ENCODE peak calls at places on chromosomes 1 and 21, in four cellular contexts. G is K562, C is A549, D is HepG2. V is an unnamed sample.

GRCh38 chr1:212455406-212456165 is 22.9 kb downstream of the NENF start:
- DNase-seq in G (peak; percentile 88), D (peak; percentile 58), C (peak; percentile 80), V (peak; percentile 98)

GRCh38 chr1:61746768-61747167 is 4.5 kb downstream of the PATJ start:
- DNase-seq in C (peak; percentile 12), D (no peak), G (no peak), V (no peak)

GRCh38 chr1:232385221-232385620 is 244.7 kb downstream of the SIPA1L2 start:
- DNase-seq in C (no peak), G (no peak), D (no peak), V (no peak)

GRCh38 chr1:201385299-201385891 is 7.9 kb upstream of the TNNT2 start:
- DNase-seq in G (peak; percentile 90), C (peak; percentile 61), D (peak; percentile 62), V (peak; percentile 38)

GRCh38 chr1:121443131-121443530 is 258.4 kb downstream of the SRGAP2C start:
- DNase-seq in G (no peak), D (no peak), C (no peak), V (no peak)

GRCh38 chr1:27109103-27109822 is 45.7 kb downstream of the SLC9A1 start:
- DNase-seq in C (peak; percentile 52), G (peak; percentile 61), D (peak; percentile 29), V (no peak)

GRCh38 chr1:234755449-234755863 is 145.5 kb upstream of the IRF2BP2 start:
- DNase-seq in G (peak; percentile 27), D (no peak), C (no peak), V (no peak)

GRCh38 chr21:35208117-35208516 is 159.0 kb upstream of the RUNX1 start:
- DNase-seq in C (no peak), G (no peak), D (no peak), V (no peak)

GRCh38 chr1:3295846-3296245 is 158.6 kb upstream of the ARHGEF16 start:
- DNase-seq in G (no peak), D (no peak), C (no peak), V (no peak)

GRCh38 chr1:212981025-212981495 is 30.7 kb downstream of the VASH2 start:
- DNase-seq in D (no peak), G (no peak), C (peak; percentile 40), V (peak; percentile 47)

GRCh38 chr1:41611068-41611931 is 126.8 kb upstream of the EDN2 start:
- DNase-seq in G (no peak), D (no peak), C (no peak), V (no peak)

GRCh38 chr21:20591294-20591693 is 406.9 kb upstream of the NCAM2 start:
- DNase-seq in D (no peak), C (no peak), G (no peak), V (no peak)

GRCh38 chr1:100151679-100152078 is 18.7 kb downstream of the TRMT13 start:
- DNase-seq in C (no peak), G (no peak), D (no peak), V (no peak)

GRCh38 chr1:116817582-116818064 is 63.4 kb downstream of the CD2 start:
- DNase-seq in D (peak; percentile 76), G (peak; percentile 96), C (peak; percentile 74), V (peak; percentile 41)

GRCh38 chr1:34373912-34374311 is 197.2 kb downstream of the C1orf94 start:
- DNase-seq in D (no peak), C (no peak), G (no peak), V (no peak)

GRCh38 chr1:179447489-179447888 is 81.7 kb downstream of the AXDND1 start:
- DNase-seq in G (peak; percentile 25), C (peak; percentile 44), D (peak; percentile 35), V (no peak)

GRCh38 chr1:19651141-19651737 is 7.1 kb downstream of the NBL1 start:
- DNase-seq in C (peak; percentile 46), D (peak; percentile 24), G (peak; percentile 81), V (no peak)

GRCh38 chr1:71862756-71863155 is 419.6 kb downstream of the NEGR1 start:
- DNase-seq in G (no peak), C (no peak), D (no peak), V (no peak)

GRCh38 chr1:223628233-223628632 is 37.3 kb downstream of the CAPN8 start:
- DNase-seq in D (peak; percentile 50), G (peak; percentile 91), C (peak; percentile 61), V (peak; percentile 10)

GRCh38 chr1:35073265-35073811 is 5.8 kb upstream of the ZMYM1 start:
- DNase-seq in G (no peak), C (no peak), D (no peak), V (no peak)

GRCh38 chr1:171801395-171801990 is 20.0 kb downstream of the METTL13 start:
- DNase-seq in D (peak; percentile 37), G (peak; percentile 67), C (peak; percentile 50), V (no peak)

GRCh38 chr1:233993651-233994050 is 89.2 kb downstream of the SLC35F3 start:
- DNase-seq in D (no peak), G (no peak), C (peak; percentile 29), V (no peak)

GRCh38 chr1:87109012-87109411 is 194.6 kb downstream of the HS2ST1 start:
- DNase-seq in D (no peak), C (no peak), G (no peak), V (no peak)

GRCh38 chr1:155241069-155241679 is 14.1 kb downstream of the ENTREP3 start:
- DNase-seq in D (peak; percentile 80), G (peak; percentile 77), C (peak; percentile 86), V (peak; percentile 60)

GRCh38 chr1:56032276-56032675 is 547.1 kb downstream of the PLPP3 start:
- DNase-seq in G (no peak), C (no peak), D (no peak), V (no peak)

GRCh38 chr1:111290104-111290503 is 547 bp upstream of the CHIA start:
- DNase-seq in D (no peak), C (no peak), G (no peak), V (no peak)

GRCh38 chr1:41048540-41048939 is 27.0 kb upstream of the SLFNL1 start:
- DNase-seq in G (peak; percentile 20), D (no peak), C (no peak), V (no peak)

GRCh38 chr1:3736131-3736561 is 16.1 kb upstream of the CCDC27 start:
- DNase-seq in D (no peak), G (no peak), C (no peak), V (no peak)

GRCh38 chr1:115592264-115592663 is 49.5 kb upstream of the VANGL1 start:
- DNase-seq in D (no peak), C (no peak), G (no peak), V (no peak)
- TF ChIP-seq CTCF in D (no peak), C (no peak), G (no peak), V (no peak)

GRCh38 chr1:53725238-53725689 is 13.7 kb downstream of the GLIS1 start:
- DNase-seq in G (peak; percentile 30), C (peak; percentile 14), D (peak; percentile 15), V (peak; percentile 36)
- TF ChIP-seq PHF8 in G (no peak), C (no peak), D (no peak), V (no peak)

GRCh38 chr21:44942566-44942965 is 2.7 kb downstream of the SLX9 start:
- DNase-seq in G (no peak), C (no peak), D (no peak), V (no peak)

GRCh38 chr21:44943005-44943685 is 3.3 kb downstream of the SLX9 start:
- DNase-seq in G (no peak), C (no peak), D (no peak), V (no peak)

GRCh38 chr21:44941567-44941966 is 1.7 kb downstream of the SLX9 start:
- DNase-seq in D (no peak), G (no peak), C (no peak), V (no peak)

GRCh38 chr21:44944596-44944995 is 4.8 kb downstream of the SLX9 start:
- DNase-seq in D (no peak), C (no peak), G (no peak), V (no peak)

DNA sequence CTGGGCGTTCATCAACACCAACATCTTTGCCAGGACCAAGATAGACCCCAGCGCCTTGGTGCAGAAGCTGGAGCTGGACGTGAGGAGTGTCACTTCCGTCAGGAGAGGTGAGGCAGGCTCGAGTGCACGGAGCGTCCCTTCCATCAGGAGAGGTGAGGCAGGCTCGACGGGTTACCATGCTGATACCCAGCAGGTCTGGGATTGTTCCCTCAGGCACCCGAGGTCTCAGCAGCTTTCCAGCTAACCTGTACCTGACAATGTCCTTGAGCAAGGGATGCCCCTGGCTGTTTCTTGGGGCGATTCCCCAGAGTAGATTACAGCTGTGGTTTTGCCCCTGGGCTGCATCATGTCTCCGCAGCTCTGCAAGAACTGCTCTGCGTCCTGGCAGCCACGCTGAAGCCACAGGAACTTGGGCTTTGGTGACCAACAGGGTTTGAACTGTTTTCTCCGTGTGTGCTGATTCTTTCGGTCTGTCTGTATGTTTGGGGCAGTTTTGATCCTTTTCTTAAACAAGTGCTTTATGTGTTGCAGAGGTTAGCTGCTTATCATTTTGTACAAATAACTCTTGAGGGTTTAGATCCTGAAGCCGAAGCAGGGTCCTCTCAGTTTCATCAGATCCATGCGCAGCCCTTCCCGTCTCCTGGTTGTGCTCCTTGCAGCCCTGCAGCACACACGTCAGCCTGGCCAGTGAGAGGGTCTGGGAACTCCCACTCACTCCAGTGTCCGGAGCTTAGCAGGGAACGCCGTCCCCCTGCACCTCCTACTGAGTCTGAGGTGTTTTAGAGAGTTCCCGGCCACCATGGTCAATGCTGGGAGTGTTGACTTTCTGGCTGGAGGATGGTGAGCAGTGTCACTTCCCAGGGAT is 4.1 kb downstream of the SLX9 start:
- DNase-seq in C (no peak), G (no peak), D (no peak), V (no peak)
- TF ChIP-seq CTCF in C (no peak), G (no peak), D (no peak), V (no peak)

DNA sequence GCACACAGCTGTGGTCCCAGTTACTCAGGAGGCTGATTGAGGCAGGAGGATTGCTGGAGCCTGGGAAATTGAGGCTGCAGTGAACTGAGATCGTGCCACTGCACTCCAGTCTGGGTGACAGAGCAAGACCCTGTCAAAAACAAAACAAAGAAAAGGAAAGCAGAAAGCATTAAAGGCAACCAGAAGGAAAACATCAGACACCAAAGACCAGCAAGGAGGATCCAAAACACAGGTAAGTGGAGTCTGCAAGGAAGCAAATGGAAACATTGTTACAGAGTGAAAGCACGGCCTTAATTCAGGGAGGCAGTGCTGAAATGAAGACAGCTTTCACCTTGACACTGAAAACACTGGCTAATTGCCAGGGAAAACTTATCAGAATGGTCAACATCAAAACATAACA is 40.8 kb downstream of the CFAP74 start:
- DNase-seq in C (no peak), D (no peak), G (no peak), V (no peak)
- TF ChIP-seq PHF8 in C (no peak), D (no peak), G (no peak), V (no peak)